ENCODE peak calls at places on chromosomes 6 and 20, in four cellular contexts. One of them, this sample, is unnamed.

GRCh38 chr6:167485186-167485978 is 160.5 kb downstream of the TTLL2 start:
- DNase-seq in HepG2: peak; percentile 39
- DNase-seq in SK-N-SH: peak; percentile 58
- DNase-seq in K562: peak; percentile 54
- DNase-seq in this sample: no peak

GRCh38 chr20:52454660-52455059 is 263.1 kb upstream of the ZFP64 start:
- DNase-seq in SK-N-SH: no peak
- DNase-seq in K562: no peak
- DNase-seq in HepG2: no peak
- DNase-seq in this sample: no peak

GRCh38 chr6:16136536-16137450 is 7.9 kb downstream of the MYLIP start:
- DNase-seq in HepG2: no peak
- DNase-seq in SK-N-SH: no peak
- DNase-seq in K562: no peak
- DNase-seq in this sample: peak; percentile 21

GRCh38 chr20:53660078-53660909 is 66.7 kb upstream of the ZNF217 start:
- DNase-seq in K562: no peak
- DNase-seq in SK-N-SH: no peak
- DNase-seq in HepG2: no peak
- DNase-seq in this sample: no peak

GRCh38 chr6:2830183-2830582 is 11.5 kb downstream of the SERPINB1 start:
- DNase-seq in SK-N-SH: no peak
- DNase-seq in HepG2: no peak
- DNase-seq in K562: no peak
- DNase-seq in this sample: no peak

GRCh38 chr6:87653074-87653962 is 48.7 kb downstream of the AKIRIN2 start:
- DNase-seq in HepG2: no peak
- DNase-seq in K562: no peak
- DNase-seq in SK-N-SH: no peak
- DNase-seq in this sample: no peak

GRCh38 chr6:142551145-142551811 is 249.5 kb downstream of the ADGRG6 start:
- DNase-seq in K562: no peak
- DNase-seq in HepG2: no peak
- DNase-seq in SK-N-SH: no peak
- DNase-seq in this sample: peak; percentile 37

GRCh38 chr6:137764464-137764863 is 102.6 kb upstream of the TNFAIP3 start:
- DNase-seq in K562: no peak
- DNase-seq in SK-N-SH: no peak
- DNase-seq in HepG2: no peak
- DNase-seq in this sample: no peak

GRCh38 chr6:13846841-13847240 is 32.5 kb upstream of the MCUR1 start:
- DNase-seq in HepG2: peak; percentile 65
- DNase-seq in K562: peak; percentile 82
- DNase-seq in SK-N-SH: peak; percentile 53
- DNase-seq in this sample: peak; percentile 35

GRCh38 chr6:165002866-165003265 is 306.5 kb downstream of the C6orf118 start:
- DNase-seq in K562: no peak
- DNase-seq in HepG2: no peak
- DNase-seq in SK-N-SH: no peak
- DNase-seq in this sample: no peak

GRCh38 chr6:166364480-166364879 is 18.3 kb downstream of the MPC1 start:
- DNase-seq in K562: no peak
- DNase-seq in HepG2: no peak
- DNase-seq in SK-N-SH: no peak
- DNase-seq in this sample: no peak

GRCh38 chr6:137237413-137238170 is 18.4 kb upstream of the IFNGR1 start:
- DNase-seq in SK-N-SH: no peak
- DNase-seq in K562: no peak
- DNase-seq in HepG2: peak; percentile 39
- DNase-seq in this sample: no peak

GRCh38 chr6:41682966-41683459 is 44.7 kb downstream of the MDFI start:
- DNase-seq in K562: no peak
- DNase-seq in HepG2: no peak
- DNase-seq in SK-N-SH: no peak
- DNase-seq in this sample: no peak

GRCh38 chr6:84568971-84569370 is 195.4 kb downstream of the TBX18 start:
- DNase-seq in K562: no peak
- DNase-seq in HepG2: no peak
- DNase-seq in SK-N-SH: no peak
- DNase-seq in this sample: peak; percentile 10

GRCh38 chr6:31597006-31597405 is 4.2 kb upstream of the NCR3 start:
- DNase-seq in SK-N-SH: peak; percentile 70
- DNase-seq in K562: peak; percentile 72
- DNase-seq in HepG2: peak; percentile 61
- DNase-seq in this sample: peak; percentile 38

GRCh38 chr6:13469688-13470087 is 17.7 kb downstream of the GFOD1 start:
- DNase-seq in HepG2: no peak
- DNase-seq in SK-N-SH: no peak
- DNase-seq in K562: no peak
- DNase-seq in this sample: no peak

DNA sequence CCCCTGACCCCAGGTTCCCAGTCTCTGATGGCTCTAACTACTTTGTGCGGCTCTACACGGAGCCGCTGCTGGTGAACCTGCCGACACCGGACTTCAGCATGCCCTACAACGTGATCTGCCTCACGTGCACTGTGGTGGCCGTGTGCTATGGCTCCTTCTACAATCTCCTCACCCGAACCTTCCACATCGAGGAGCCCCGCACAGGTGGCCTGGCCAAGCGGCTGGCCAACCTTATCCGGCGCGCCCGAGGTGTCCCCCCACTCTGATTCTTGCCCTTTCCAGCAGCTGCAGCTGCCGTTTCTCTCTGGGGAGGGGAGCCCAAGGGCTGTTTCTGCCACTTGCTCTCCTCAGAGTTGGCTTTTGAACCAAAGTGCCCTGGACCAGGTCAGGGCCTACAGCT is 9.6 kb downstream of the PIGT start:
- DNase-seq in HepG2: no peak
- DNase-seq in SK-N-SH: no peak
- DNase-seq in K562: no peak
- DNase-seq in this sample: no peak
- TF ChIP-seq JUND in HepG2: no peak
- TF ChIP-seq JUND in SK-N-SH: no peak
- TF ChIP-seq JUND in K562: no peak
- TF ChIP-seq JUND in this sample: no peak

GRCh38 chr20:9130407-9130995 is 61.6 kb downstream of the PLCB4 start:
- DNase-seq in HepG2: no peak
- DNase-seq in K562: no peak
- DNase-seq in SK-N-SH: no peak
- DNase-seq in this sample: no peak
- TF ChIP-seq ELF1 in HepG2: no peak
- TF ChIP-seq ELF1 in K562: no peak
- TF ChIP-seq ELF1 in SK-N-SH: no peak
- TF ChIP-seq ELF1 in this sample: no peak

GRCh38 chr6:7237653-7238190 is 75.3 kb downstream of the SSR1 start:
- DNase-seq in SK-N-SH: no peak
- DNase-seq in K562: no peak
- DNase-seq in HepG2: no peak
- DNase-seq in this sample: no peak

GRCh38 chr6:7238526-7238899 is 74.5 kb downstream of the SSR1 start:
- DNase-seq in SK-N-SH: no peak
- DNase-seq in K562: no peak
- DNase-seq in HepG2: no peak
- DNase-seq in this sample: no peak

GRCh38 chr6:7234547-7234946 is 78.5 kb downstream of the SSR1 start:
- DNase-seq in HepG2: no peak
- DNase-seq in K562: no peak
- DNase-seq in SK-N-SH: no peak
- DNase-seq in this sample: no peak

GRCh38 chr6:7235712-7236311 is 77.2 kb downstream of the SSR1 start:
- DNase-seq in SK-N-SH: no peak
- DNase-seq in K562: no peak
- DNase-seq in HepG2: no peak
- DNase-seq in this sample: no peak

DNA sequence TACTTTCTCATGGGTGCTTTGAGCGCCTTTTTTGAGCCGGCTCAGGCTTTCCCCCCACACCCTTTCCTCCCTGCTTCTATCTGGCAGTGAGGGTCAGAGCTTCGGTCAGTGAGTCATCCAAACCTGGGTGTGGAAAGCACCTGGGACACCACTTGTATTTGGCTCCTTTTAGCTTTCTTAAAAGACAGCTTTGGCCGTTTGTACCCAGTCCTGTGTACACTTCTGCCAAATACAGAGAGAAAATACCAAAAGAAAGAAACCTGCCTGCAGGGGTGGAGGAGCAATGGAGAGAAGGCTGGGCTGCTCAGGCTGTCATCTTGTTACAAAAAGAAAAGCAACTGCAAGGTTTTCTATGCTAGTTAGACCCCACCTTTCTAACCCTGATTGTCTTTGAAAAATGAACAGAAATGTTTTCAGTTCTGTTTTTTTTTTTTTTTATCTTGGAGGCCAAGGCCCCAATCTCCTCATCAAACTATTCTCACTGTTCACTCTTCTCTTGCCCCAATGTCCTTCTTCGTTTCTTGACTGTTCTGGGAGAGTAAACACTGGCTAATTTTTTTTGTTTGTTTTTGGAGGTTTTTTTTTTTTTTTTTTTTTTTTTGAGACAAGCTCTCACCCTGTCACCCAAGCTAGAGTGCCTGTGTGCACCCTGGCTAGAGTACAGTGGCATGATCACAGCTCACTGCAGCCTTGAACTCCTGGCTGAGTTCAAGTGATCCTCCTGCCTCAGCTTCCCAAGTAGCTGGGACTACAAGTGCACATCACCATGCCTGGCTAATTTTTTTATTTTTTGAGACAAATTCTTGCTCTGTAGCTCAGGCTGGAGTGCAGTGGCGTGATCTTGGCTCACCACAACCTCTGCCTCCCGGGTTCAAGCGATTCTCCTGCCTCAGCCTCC is 76.4 kb downstream of the SSR1 start:
- DNase-seq in HepG2: no peak
- DNase-seq in SK-N-SH: no peak
- DNase-seq in K562: peak; percentile 74
- DNase-seq in this sample: peak; percentile 35
- TF ChIP-seq YY1 in HepG2: no peak
- TF ChIP-seq YY1 in SK-N-SH: no peak
- TF ChIP-seq YY1 in K562: no peak
- TF ChIP-seq YY1 in this sample: peak; percentile 45

GRCh38 chr6:133741375-133741861 is 147.5 kb upstream of the TCF21 start:
- DNase-seq in SK-N-SH: no peak
- DNase-seq in HepG2: no peak
- DNase-seq in K562: no peak
- DNase-seq in this sample: peak; percentile 28
- TF ChIP-seq JUND in SK-N-SH: no peak
- TF ChIP-seq JUND in HepG2: no peak
- TF ChIP-seq JUND in K562: no peak
- TF ChIP-seq JUND in this sample: no peak

DNA sequence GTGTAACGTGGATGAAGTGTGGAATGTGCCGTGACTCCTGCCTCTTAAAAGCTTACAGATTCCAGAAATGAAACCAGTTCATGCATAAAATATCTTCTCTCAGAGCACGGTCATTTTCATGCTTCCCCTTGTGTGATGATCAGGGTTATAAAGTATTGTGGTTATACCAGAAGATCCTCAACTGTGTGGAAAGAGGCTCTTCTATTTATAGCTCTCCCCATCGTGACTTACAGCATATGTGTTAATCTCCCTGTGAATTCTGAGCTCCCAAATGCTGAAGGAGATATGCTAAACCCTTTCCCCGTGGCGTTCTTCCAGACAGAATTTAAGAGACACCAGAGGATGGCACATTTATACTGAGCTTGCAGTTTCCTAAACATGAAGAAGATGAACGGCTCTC is 158.8 kb downstream of the CDH26 start:
- DNase-seq in SK-N-SH: no peak
- DNase-seq in K562: no peak
- DNase-seq in HepG2: no peak
- DNase-seq in this sample: no peak
- TF ChIP-seq ELF1 in SK-N-SH: no peak
- TF ChIP-seq ELF1 in K562: no peak
- TF ChIP-seq ELF1 in HepG2: no peak
- TF ChIP-seq ELF1 in this sample: no peak

DNA sequence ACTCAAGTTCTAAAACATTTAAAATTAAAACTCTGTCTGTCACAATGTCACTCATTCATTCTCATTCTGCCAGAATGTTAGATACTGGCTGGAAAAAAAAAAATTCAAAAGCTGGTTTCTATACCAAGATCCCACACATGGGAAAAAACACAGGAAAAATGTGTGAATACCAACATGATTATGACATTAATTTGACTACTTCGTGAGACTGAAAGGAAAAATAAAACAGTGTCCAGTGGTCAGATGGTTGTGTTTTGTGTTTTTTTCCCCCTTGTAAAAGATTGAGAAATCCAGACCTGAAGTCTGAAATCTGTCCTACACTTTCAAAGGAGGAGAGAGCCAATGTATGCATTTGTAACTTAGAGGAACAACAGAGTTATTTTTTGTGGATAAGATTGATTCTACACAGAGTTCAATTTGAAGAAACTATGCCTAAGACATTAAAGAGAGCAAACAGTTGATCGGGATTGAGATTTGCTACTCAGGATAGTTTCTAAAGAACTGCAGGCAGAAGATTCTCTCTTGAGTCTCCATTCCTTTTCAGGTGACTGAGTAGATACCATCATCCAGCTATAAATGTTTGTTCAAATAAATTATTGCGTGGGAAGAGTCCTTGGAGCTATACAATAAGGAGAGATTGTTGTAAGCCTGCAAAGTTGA is 39.2 kb upstream of the TXLNB start:
- DNase-seq in SK-N-SH: no peak
- DNase-seq in HepG2: no peak
- DNase-seq in K562: no peak
- DNase-seq in this sample: no peak
- TF ChIP-seq YY1 in SK-N-SH: no peak
- TF ChIP-seq YY1 in HepG2: no peak
- TF ChIP-seq YY1 in K562: no peak
- TF ChIP-seq YY1 in this sample: no peak

GRCh38 chr20:21047981-21048380 is 58.2 kb downstream of the LINC00237 start:
- DNase-seq in SK-N-SH: no peak
- DNase-seq in K562: no peak
- DNase-seq in HepG2: no peak
- DNase-seq in this sample: no peak

GRCh38 chr20:21050710-21051109 is 55.4 kb downstream of the LINC00237 start:
- DNase-seq in K562: no peak
- DNase-seq in SK-N-SH: no peak
- DNase-seq in HepG2: no peak
- DNase-seq in this sample: no peak

GRCh38 chr20:21052241-21052640 is 53.9 kb downstream of the LINC00237 start:
- DNase-seq in HepG2: no peak
- DNase-seq in SK-N-SH: no peak
- DNase-seq in K562: no peak
- DNase-seq in this sample: no peak

GRCh38 chr20:21046413-21047070 is 59.6 kb downstream of the LINC00237 start:
- DNase-seq in HepG2: no peak
- DNase-seq in K562: no peak
- DNase-seq in SK-N-SH: peak; percentile 19
- DNase-seq in this sample: no peak

DNA sequence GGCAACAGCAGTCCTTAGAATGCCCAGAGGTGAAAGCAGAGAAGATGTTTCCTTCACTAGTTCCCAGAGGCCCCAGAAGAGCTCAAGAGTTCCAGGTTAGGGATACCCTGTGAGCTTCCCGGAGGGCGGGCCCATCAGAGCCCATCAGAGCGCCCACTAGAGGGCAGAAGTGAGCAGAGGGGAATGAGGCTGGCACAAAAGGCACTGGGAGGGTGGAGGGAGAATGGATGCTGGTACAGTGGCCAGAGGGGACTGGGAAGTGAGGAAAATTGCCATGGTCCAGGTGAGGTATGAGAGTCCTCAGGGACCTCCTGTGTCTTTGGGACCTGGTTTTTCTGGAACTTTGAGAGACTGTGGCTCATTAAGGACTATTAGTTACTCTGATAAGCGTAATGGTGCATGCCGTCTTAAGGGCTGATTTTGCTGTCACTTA is 57.3 kb downstream of the LINC00237 start:
- DNase-seq in SK-N-SH: peak; percentile 45
- DNase-seq in K562: peak; percentile 69
- DNase-seq in HepG2: peak; percentile 55
- DNase-seq in this sample: peak; percentile 28
- TF ChIP-seq JUND in SK-N-SH: no peak
- TF ChIP-seq JUND in K562: no peak
- TF ChIP-seq JUND in HepG2: no peak
- TF ChIP-seq JUND in this sample: no peak